ENCODE peak calls at places on chromosome X, in ten cellular contexts. One of them, this sample, is unnamed. For H3K4me1 and H3K9me3, the result is how much of the 10 kb centered on the place peaks cover.

GRCh38 chrX:123184858-123185251 is 777 bp downstream of the GRIA3 start:
- DNase-seq in astrocyte: peak
- DNase-seq in ascending aorta: no peak
- DNase-seq in mammary epithelial cell: no peak
- DNase-seq in fibroblast of lung: no peak
- DNase-seq in Panc1: no peak
- DNase-seq in cardiac muscle cell: peak
- DNase-seq in neural progenitor cell: peak
- DNase-seq in psoas muscle: no peak
- DNase-seq in left ventricle myocardium inferior: no peak
- DNase-seq in this sample: no peak

GRCh38 chrX:100424012-100424411 is 13.9 kb upstream of the PCDH19 start:
- DNase-seq in cardiac muscle cell: peak
- DNase-seq in ascending aorta: no peak
- DNase-seq in fibroblast of lung: no peak
- DNase-seq in astrocyte: no peak
- DNase-seq in neural progenitor cell: peak
- DNase-seq in left ventricle myocardium inferior: no peak
- DNase-seq in mammary epithelial cell: no peak
- DNase-seq in psoas muscle: no peak
- DNase-seq in Panc1: no peak
- DNase-seq in this sample: no peak

GRCh38 chrX:54708404-54708803 is 89.7 kb downstream of the ITIH6 start:
- DNase-seq in fibroblast of lung: no peak
- DNase-seq in astrocyte: no peak
- DNase-seq in mammary epithelial cell: no peak
- DNase-seq in neural progenitor cell: no peak
- DNase-seq in psoas muscle: no peak
- DNase-seq in left ventricle myocardium inferior: no peak
- DNase-seq in Panc1: no peak
- DNase-seq in cardiac muscle cell: no peak
- DNase-seq in ascending aorta: no peak
- DNase-seq in this sample: no peak

GRCh38 chrX:13607996-13608365 is 38.6 kb downstream of the EGFL6 start:
- DNase-seq in ascending aorta: no peak
- DNase-seq in psoas muscle: no peak
- DNase-seq in left ventricle myocardium inferior: no peak
- DNase-seq in fibroblast of lung: no peak
- DNase-seq in astrocyte: no peak
- DNase-seq in Panc1: no peak
- DNase-seq in neural progenitor cell: peak
- DNase-seq in mammary epithelial cell: peak
- DNase-seq in cardiac muscle cell: no peak
- DNase-seq in this sample: peak

GRCh38 chrX:118773782-118774181 is 46.4 kb downstream of the IL13RA1 start:
- DNase-seq in mammary epithelial cell: peak
- DNase-seq in astrocyte: no peak
- DNase-seq in neural progenitor cell: no peak
- DNase-seq in cardiac muscle cell: no peak
- DNase-seq in fibroblast of lung: no peak
- DNase-seq in psoas muscle: no peak
- DNase-seq in left ventricle myocardium inferior: no peak
- DNase-seq in Panc1: no peak
- DNase-seq in ascending aorta: no peak
- DNase-seq in this sample: peak

GRCh38 chrX:113728937-113729336 is 854.9 kb upstream of the HTR2C start:
- DNase-seq in Panc1: no peak
- DNase-seq in fibroblast of lung: no peak
- DNase-seq in left ventricle myocardium inferior: no peak
- DNase-seq in mammary epithelial cell: no peak
- DNase-seq in cardiac muscle cell: no peak
- DNase-seq in astrocyte: no peak
- DNase-seq in neural progenitor cell: no peak
- DNase-seq in ascending aorta: no peak
- DNase-seq in psoas muscle: no peak
- DNase-seq in this sample: no peak

GRCh38 chrX:1138476-1138875 is 74.0 kb downstream of the CRLF2 start:
- DNase-seq in fibroblast of lung: no peak
- DNase-seq in neural progenitor cell: no peak
- DNase-seq in cardiac muscle cell: no peak
- DNase-seq in mammary epithelial cell: no peak
- DNase-seq in ascending aorta: no peak
- DNase-seq in psoas muscle: peak
- DNase-seq in astrocyte: no peak
- DNase-seq in left ventricle myocardium inferior: no peak
- DNase-seq in Panc1: no peak
- DNase-seq in this sample: no peak

GRCh38 chrX:133668225-133668931 is 253.1 kb upstream of the GPC4 start:
- DNase-seq in Panc1: no peak
- DNase-seq in fibroblast of lung: no peak
- DNase-seq in left ventricle myocardium inferior: no peak
- DNase-seq in neural progenitor cell: no peak
- DNase-seq in cardiac muscle cell: no peak
- DNase-seq in ascending aorta: no peak
- DNase-seq in mammary epithelial cell: peak
- DNase-seq in psoas muscle: no peak
- DNase-seq in astrocyte: no peak
- DNase-seq in this sample: no peak

GRCh38 chrX:68831405-68832100 is 2.7 kb downstream of the EFNB1 start:
- DNase-seq in psoas muscle: no peak
- DNase-seq in ascending aorta: peak
- DNase-seq in astrocyte: no peak
- DNase-seq in fibroblast of lung: no peak
- DNase-seq in left ventricle myocardium inferior: no peak
- DNase-seq in mammary epithelial cell: no peak
- DNase-seq in cardiac muscle cell: no peak
- DNase-seq in Panc1: no peak
- DNase-seq in neural progenitor cell: no peak
- DNase-seq in this sample: no peak

GRCh38 chrX:39445336-39445735 is 644.1 kb downstream of the MID1IP1 start:
- DNase-seq in psoas muscle: no peak
- DNase-seq in mammary epithelial cell: no peak
- DNase-seq in astrocyte: no peak
- DNase-seq in ascending aorta: no peak
- DNase-seq in cardiac muscle cell: peak
- DNase-seq in left ventricle myocardium inferior: no peak
- DNase-seq in Panc1: no peak
- DNase-seq in neural progenitor cell: peak
- DNase-seq in fibroblast of lung: no peak
- DNase-seq in this sample: no peak

GRCh38 chrX:40080896-40081678 is 16.7 kb downstream of the BCOR start:
- DNase-seq in ascending aorta: no peak
- DNase-seq in psoas muscle: no peak
- DNase-seq in fibroblast of lung: no peak
- DNase-seq in neural progenitor cell: no peak
- DNase-seq in cardiac muscle cell: no peak
- DNase-seq in mammary epithelial cell: no peak
- DNase-seq in astrocyte: no peak
- DNase-seq in Panc1: no peak
- DNase-seq in left ventricle myocardium inferior: no peak
- DNase-seq in this sample: no peak

GRCh38 chrX:43880439-43880838 is 1.8 kb downstream of the MAOB start:
- DNase-seq in psoas muscle: no peak
- DNase-seq in ascending aorta: no peak
- DNase-seq in mammary epithelial cell: peak
- DNase-seq in cardiac muscle cell: no peak
- DNase-seq in left ventricle myocardium inferior: no peak
- DNase-seq in neural progenitor cell: no peak
- DNase-seq in astrocyte: no peak
- DNase-seq in Panc1: no peak
- DNase-seq in fibroblast of lung: no peak
- DNase-seq in this sample: no peak

GRCh38 chrX:53288173-53288572 is 6.8 kb upstream of the IQSEC2 start:
- DNase-seq in psoas muscle: peak
- DNase-seq in fibroblast of lung: peak
- DNase-seq in astrocyte: no peak
- DNase-seq in neural progenitor cell: peak
- DNase-seq in ascending aorta: peak
- DNase-seq in Panc1: no peak
- DNase-seq in left ventricle myocardium inferior: peak
- DNase-seq in cardiac muscle cell: peak
- DNase-seq in mammary epithelial cell: no peak
- DNase-seq in this sample: no peak

GRCh38 chrX:154443479-154443910 is 446 bp upstream of the FAM50A start:
- DNase-seq in mammary epithelial cell: no peak
- DNase-seq in astrocyte: no peak
- DNase-seq in left ventricle myocardium inferior: no peak
- DNase-seq in Panc1: no peak
- DNase-seq in psoas muscle: no peak
- DNase-seq in cardiac muscle cell: peak
- DNase-seq in neural progenitor cell: peak
- DNase-seq in fibroblast of lung: no peak
- DNase-seq in ascending aorta: no peak
- DNase-seq in this sample: no peak

GRCh38 chrX:129798888-129799287 is 19.1 kb downstream of the SASH3 start:
- DNase-seq in fibroblast of lung: no peak
- DNase-seq in psoas muscle: no peak
- DNase-seq in mammary epithelial cell: no peak
- DNase-seq in astrocyte: no peak
- DNase-seq in cardiac muscle cell: no peak
- DNase-seq in Panc1: no peak
- DNase-seq in ascending aorta: no peak
- DNase-seq in neural progenitor cell: no peak
- DNase-seq in left ventricle myocardium inferior: no peak
- DNase-seq in this sample: no peak

GRCh38 chrX:8607326-8607725 is 124.6 kb downstream of the ANOS1 start:
- DNase-seq in astrocyte: peak
- DNase-seq in fibroblast of lung: peak
- DNase-seq in mammary epithelial cell: peak
- DNase-seq in cardiac muscle cell: no peak
- DNase-seq in left ventricle myocardium inferior: no peak
- DNase-seq in Panc1: no peak
- DNase-seq in ascending aorta: no peak
- DNase-seq in neural progenitor cell: no peak
- DNase-seq in psoas muscle: no peak
- DNase-seq in this sample: no peak
- H3K4me1 ChIP-seq in astrocyte: under half
- H3K4me1 ChIP-seq in fibroblast of lung: under half
- H3K4me1 ChIP-seq in mammary epithelial cell: under half
- H3K4me1 ChIP-seq in cardiac muscle cell: under half
- H3K4me1 ChIP-seq in left ventricle myocardium inferior: under half
- H3K4me1 ChIP-seq in Panc1: under half
- H3K4me1 ChIP-seq in ascending aorta: under half
- H3K4me1 ChIP-seq in neural progenitor cell: under half
- H3K4me1 ChIP-seq in psoas muscle: under half
- H3K4me1 ChIP-seq in this sample: under half

DNA sequence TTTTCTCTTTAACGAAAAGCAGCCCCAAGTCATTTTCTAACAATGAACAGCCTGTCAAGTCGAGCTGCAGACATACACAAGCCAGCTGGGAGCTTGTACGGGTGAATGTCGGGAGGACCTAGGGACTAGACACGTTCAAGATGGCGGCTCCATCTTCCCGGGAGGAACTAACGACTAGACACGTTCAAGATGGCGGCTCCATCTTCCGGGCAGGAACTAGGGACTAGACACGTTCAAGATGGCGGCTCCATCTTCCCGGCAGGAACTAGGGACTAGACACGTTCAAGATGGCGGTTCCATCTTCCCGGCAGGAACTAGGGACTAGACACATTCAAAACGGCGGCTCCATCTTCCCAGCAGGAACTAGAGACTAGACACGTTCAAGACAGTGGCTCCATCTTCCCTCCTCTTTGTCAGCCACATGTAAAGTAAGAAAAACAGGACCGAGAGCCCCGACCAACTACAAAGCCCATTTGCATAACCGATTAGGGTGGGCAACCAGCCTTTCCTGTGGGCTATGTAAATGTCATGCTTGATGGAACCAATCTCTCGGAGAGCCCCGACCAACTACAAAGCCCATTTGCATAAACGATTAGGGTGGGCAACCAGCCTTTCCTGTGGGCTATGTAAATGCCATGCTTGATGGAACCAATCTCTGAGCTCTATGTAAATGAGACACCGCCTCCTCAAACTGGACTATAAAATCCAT is 175.5 kb downstream of the DHRSX start:
- DNase-seq in mammary epithelial cell: peak
- DNase-seq in astrocyte: peak
- DNase-seq in neural progenitor cell: no peak
- DNase-seq in left ventricle myocardium inferior: peak
- DNase-seq in Panc1: no peak
- DNase-seq in ascending aorta: peak
- DNase-seq in psoas muscle: peak
- DNase-seq in fibroblast of lung: peak
- DNase-seq in cardiac muscle cell: no peak
- DNase-seq in this sample: peak
- H3K9me3 ChIP-seq in mammary epithelial cell: under half
- H3K9me3 ChIP-seq in astrocyte: under half
- H3K9me3 ChIP-seq in neural progenitor cell: under half
- H3K9me3 ChIP-seq in left ventricle myocardium inferior: under half
- H3K9me3 ChIP-seq in Panc1: under half
- H3K9me3 ChIP-seq in ascending aorta: under half
- H3K9me3 ChIP-seq in psoas muscle: under half
- H3K9me3 ChIP-seq in fibroblast of lung: under half
- H3K9me3 ChIP-seq in cardiac muscle cell: under half
- H3K9me3 ChIP-seq in this sample: under half

GRCh38 chrX:102978594-102978993 is 41.5 kb downstream of the RAB40AL start:
- DNase-seq in Panc1: no peak
- DNase-seq in mammary epithelial cell: no peak
- DNase-seq in neural progenitor cell: no peak
- DNase-seq in fibroblast of lung: no peak
- DNase-seq in ascending aorta: no peak
- DNase-seq in astrocyte: no peak
- DNase-seq in psoas muscle: no peak
- DNase-seq in left ventricle myocardium inferior: no peak
- DNase-seq in cardiac muscle cell: no peak
- DNase-seq in this sample: no peak
- TF ChIP-seq CTCF in Panc1: no peak
- TF ChIP-seq CTCF in mammary epithelial cell: no peak
- TF ChIP-seq CTCF in neural progenitor cell: no peak
- TF ChIP-seq CTCF in fibroblast of lung: no peak
- TF ChIP-seq CTCF in ascending aorta: no peak
- TF ChIP-seq CTCF in astrocyte: no peak
- TF ChIP-seq CTCF in psoas muscle: no peak
- TF ChIP-seq CTCF in left ventricle myocardium inferior: no peak
- TF ChIP-seq CTCF in cardiac muscle cell: no peak
- TF ChIP-seq CTCF in this sample: no peak

GRCh38 chrX:19679787-19680186 is 164.5 kb upstream of the MAP3K15 start:
- DNase-seq in fibroblast of lung: no peak
- DNase-seq in mammary epithelial cell: no peak
- DNase-seq in ascending aorta: no peak
- DNase-seq in psoas muscle: no peak
- DNase-seq in Panc1: no peak
- DNase-seq in cardiac muscle cell: no peak
- DNase-seq in left ventricle myocardium inferior: no peak
- DNase-seq in neural progenitor cell: no peak
- DNase-seq in astrocyte: no peak
- DNase-seq in this sample: no peak
- H3K4me1 ChIP-seq in fibroblast of lung: under half
- H3K4me1 ChIP-seq in mammary epithelial cell: under half
- H3K4me1 ChIP-seq in ascending aorta: under half
- H3K4me1 ChIP-seq in psoas muscle: under half
- H3K4me1 ChIP-seq in Panc1: under half
- H3K4me1 ChIP-seq in cardiac muscle cell: under half
- H3K4me1 ChIP-seq in left ventricle myocardium inferior: under half
- H3K4me1 ChIP-seq in neural progenitor cell: under half
- H3K4me1 ChIP-seq in astrocyte: under half
- H3K4me1 ChIP-seq in this sample: under half

GRCh38 chrX:135893294-135893817 is at the start of the genes CT45A10 and SAGE1:
- DNase-seq in Panc1: no peak
- DNase-seq in fibroblast of lung: no peak
- DNase-seq in cardiac muscle cell: no peak
- DNase-seq in ascending aorta: no peak
- DNase-seq in psoas muscle: no peak
- DNase-seq in astrocyte: no peak
- DNase-seq in neural progenitor cell: no peak
- DNase-seq in mammary epithelial cell: no peak
- DNase-seq in left ventricle myocardium inferior: no peak
- DNase-seq in this sample: no peak
- H3K9me3 ChIP-seq in Panc1: under half
- H3K9me3 ChIP-seq in fibroblast of lung: under half
- H3K9me3 ChIP-seq in cardiac muscle cell: under half
- H3K9me3 ChIP-seq in ascending aorta: under half
- H3K9me3 ChIP-seq in psoas muscle: under half
- H3K9me3 ChIP-seq in astrocyte: under half
- H3K9me3 ChIP-seq in neural progenitor cell: under half
- H3K9me3 ChIP-seq in mammary epithelial cell: under half
- H3K9me3 ChIP-seq in left ventricle myocardium inferior: under half
- H3K9me3 ChIP-seq in this sample: under half

This sample was measured in mucosa of descending colon.